ENCODE peak calls at places on chromosome 9, in four cellular contexts. One of them, this sample, is unnamed.

GRCh38 chr9:76725885-76726284 is 38.4 kb upstream of the PCA3 start:
- DNase-seq in GM12878: no peak
- DNase-seq in HCT116: no peak
- DNase-seq in H1: no peak
- DNase-seq in this sample: no peak

GRCh38 chr9:91119147-91119546 is 242.6 kb downstream of the AUH start:
- DNase-seq in H1: no peak
- DNase-seq in HCT116: no peak
- DNase-seq in GM12878: no peak
- DNase-seq in this sample: no peak

GRCh38 chr9:17422994-17423680 is 155.7 kb upstream of the SH3GL2 start:
- DNase-seq in GM12878: no peak
- DNase-seq in HCT116: no peak
- DNase-seq in H1: no peak
- DNase-seq in this sample: no peak

GRCh38 chr9:22969350-22969979 is 522.8 kb downstream of the DMRTA1 start:
- DNase-seq in H1: no peak
- DNase-seq in HCT116: no peak
- DNase-seq in GM12878: no peak
- DNase-seq in this sample: no peak

GRCh38 chr9:90901933-90902332 is 100.3 kb downstream of the SYK start:
- DNase-seq in HCT116: no peak
- DNase-seq in GM12878: no peak
- DNase-seq in H1: no peak
- DNase-seq in this sample: no peak

GRCh38 chr9:89878687-89879086 is 273.9 kb downstream of the GADD45G start:
- DNase-seq in GM12878: no peak
- DNase-seq in HCT116: no peak
- DNase-seq in H1: no peak
- DNase-seq in this sample: no peak

GRCh38 chr9:129414377-129415021 is 206.4 kb downstream of the C9orf50 start:
- DNase-seq in HCT116: no peak
- DNase-seq in H1: no peak
- DNase-seq in GM12878: no peak
- DNase-seq in this sample: no peak

GRCh38 chr9:7266911-7267555 is 509.3 kb downstream of the KDM4C start:
- DNase-seq in H1: no peak
- DNase-seq in HCT116: no peak
- DNase-seq in GM12878: no peak
- DNase-seq in this sample: no peak

GRCh38 chr9:4741365-4742031 is 496 bp upstream of the AK3 start:
- DNase-seq in GM12878: no peak
- DNase-seq in H1: no peak
- DNase-seq in HCT116: no peak
- DNase-seq in this sample: no peak

GRCh38 chr9:72454871-72455471 is 66.4 kb upstream of the TMC1 start:
- DNase-seq in HCT116: no peak
- DNase-seq in H1: peak; percentile 27
- DNase-seq in GM12878: no peak
- DNase-seq in this sample: peak; percentile 75

GRCh38 chr9:122056484-122056883 is 36.6 kb downstream of the TTLL11 start:
- DNase-seq in H1: no peak
- DNase-seq in GM12878: no peak
- DNase-seq in HCT116: no peak
- DNase-seq in this sample: no peak

GRCh38 chr9:749712-750111 is 91.8 kb upstream of the DMRT1 start:
- DNase-seq in HCT116: no peak
- DNase-seq in H1: no peak
- DNase-seq in GM12878: no peak
- DNase-seq in this sample: no peak
- H3K4me1 ChIP-seq in HCT116: no peaks in the 10 kb centered on the region
- H3K4me1 ChIP-seq in H1: no peaks in the 10 kb centered on the region
- H3K4me1 ChIP-seq in GM12878: no peaks in the 10 kb centered on the region
- H3K4me1 ChIP-seq in this sample: no peaks in the 10 kb centered on the region

GRCh38 chr9:134322781-134323241 is 3.4 kb upstream of the RXRA start:
- DNase-seq in GM12878: no peak
- DNase-seq in H1: no peak
- DNase-seq in HCT116: no peak
- DNase-seq in this sample: no peak

GRCh38 chr9:134320916-134321570 is 5.2 kb upstream of the RXRA start:
- DNase-seq in H1: no peak
- DNase-seq in GM12878: no peak
- DNase-seq in HCT116: no peak
- DNase-seq in this sample: no peak

GRCh38 chr9:134321571-134321930 is 4.7 kb upstream of the RXRA start:
- DNase-seq in H1: no peak
- DNase-seq in HCT116: no peak
- DNase-seq in GM12878: no peak
- DNase-seq in this sample: no peak

GRCh38 chr9:134323741-134324358 is 2.4 kb upstream of the RXRA start:
- DNase-seq in H1: no peak
- DNase-seq in GM12878: no peak
- DNase-seq in HCT116: peak; percentile 51
- DNase-seq in this sample: no peak

GRCh38 chr9:134321957-134322741 is 4.1 kb upstream of the RXRA start:
- DNase-seq in H1: no peak
- DNase-seq in GM12878: no peak
- DNase-seq in HCT116: no peak
- DNase-seq in this sample: no peak
- TF ChIP-seq YY1 in H1: no peak
- TF ChIP-seq YY1 in GM12878: no peak
- TF ChIP-seq YY1 in HCT116: no peak
- TF ChIP-seq YY1 in this sample: no peak

DNA sequence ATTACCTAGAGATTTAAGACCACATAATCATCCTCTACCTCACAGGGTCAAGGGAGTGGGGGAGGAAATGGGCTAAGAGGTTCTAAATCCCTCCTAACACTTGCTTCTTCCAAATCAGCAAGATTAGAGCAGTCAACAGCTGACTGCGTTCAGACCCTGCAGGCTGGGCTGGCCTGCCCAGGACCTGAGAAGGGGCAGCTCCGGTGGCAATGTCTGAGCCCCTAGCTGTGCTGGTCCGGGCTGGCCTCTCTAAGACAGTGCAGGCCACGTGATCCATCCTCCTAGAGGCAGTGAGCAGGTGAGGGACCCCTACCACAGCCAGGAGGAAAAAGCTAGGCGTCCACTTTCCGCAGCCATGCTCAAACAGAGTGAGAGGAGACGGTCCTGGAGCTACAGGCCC is at the start of gene KCNV2:
- DNase-seq in HCT116: no peak
- DNase-seq in GM12878: no peak
- DNase-seq in H1: no peak
- DNase-seq in this sample: no peak
- H3K4me1 ChIP-seq in HCT116: no peaks in the 10 kb centered on the region
- H3K4me1 ChIP-seq in GM12878: no peaks in the 10 kb centered on the region
- H3K4me1 ChIP-seq in H1: no peaks in the 10 kb centered on the region
- H3K4me1 ChIP-seq in this sample: no peaks in the 10 kb centered on the region

GRCh38 chr9:25964239-25964638 is 286.0 kb upstream of the TUSC1 start:
- DNase-seq in H1: peak; percentile 31
- DNase-seq in HCT116: peak; percentile 1
- DNase-seq in GM12878: no peak
- DNase-seq in this sample: peak; percentile 72
- TF ChIP-seq YY1 in H1: no peak
- TF ChIP-seq YY1 in HCT116: no peak
- TF ChIP-seq YY1 in GM12878: no peak
- TF ChIP-seq YY1 in this sample: no peak

GRCh38 chr9:99825158-99826046 is 3.7 kb downstream of the NR4A3 start:
- DNase-seq in GM12878: no peak
- DNase-seq in HCT116: no peak
- DNase-seq in H1: no peak
- DNase-seq in this sample: no peak
- H3K4me1 ChIP-seq in GM12878: peaks cover 12% of the 10 kb centered on the region
- H3K4me1 ChIP-seq in HCT116: peaks cover 6% of the 10 kb centered on the region
- H3K4me1 ChIP-seq in H1: peaks cover 21% of the 10 kb centered on the region
- H3K4me1 ChIP-seq in this sample: peaks cover 3% of the 10 kb centered on the region

GRCh38 chr9:83315649-83316048 is 222.6 kb downstream of the FRMD3 start:
- DNase-seq in H1: no peak
- DNase-seq in HCT116: no peak
- DNase-seq in GM12878: no peak
- DNase-seq in this sample: no peak

GRCh38 chr9:83312543-83312942 is 225.7 kb downstream of the FRMD3 start:
- DNase-seq in H1: no peak
- DNase-seq in GM12878: no peak
- DNase-seq in HCT116: no peak
- DNase-seq in this sample: no peak

DNA sequence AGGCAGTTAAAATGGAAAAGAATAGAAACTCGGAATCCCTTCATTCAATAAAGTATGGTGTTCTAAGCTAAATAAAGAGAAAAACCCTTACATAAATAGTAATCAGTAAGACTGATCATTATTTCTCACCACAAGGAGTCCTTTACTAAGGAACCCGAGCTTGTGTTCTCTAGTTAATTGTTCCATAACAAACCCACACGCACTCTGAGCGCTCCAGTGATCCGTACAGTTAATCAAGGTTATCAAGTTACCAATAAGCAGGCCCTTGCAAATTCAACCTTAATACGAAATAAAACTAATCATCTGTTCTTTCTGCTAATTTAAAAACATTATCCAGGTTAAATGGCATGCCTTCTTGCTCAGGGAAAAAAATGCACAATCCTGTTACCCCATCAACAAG is 224.4 kb downstream of the FRMD3 start:
- DNase-seq in HCT116: no peak
- DNase-seq in GM12878: no peak
- DNase-seq in H1: no peak
- DNase-seq in this sample: no peak
- TF ChIP-seq YY1 in HCT116: no peak
- TF ChIP-seq YY1 in GM12878: no peak
- TF ChIP-seq YY1 in H1: no peak
- TF ChIP-seq YY1 in this sample: no peak

GRCh38 chr9:112239708-112240107 is 64.6 kb upstream of the SUSD1 start:
- DNase-seq in HCT116: no peak
- DNase-seq in H1: no peak
- DNase-seq in GM12878: no peak
- DNase-seq in this sample: no peak

GRCh38 chr9:112242147-112242804 is 67.2 kb upstream of the SUSD1 start:
- DNase-seq in H1: no peak
- DNase-seq in HCT116: no peak
- DNase-seq in GM12878: no peak
- DNase-seq in this sample: no peak

GRCh38 chr9:112245126-112245525 is 70.0 kb upstream of the SUSD1 start:
- DNase-seq in HCT116: no peak
- DNase-seq in H1: no peak
- DNase-seq in GM12878: no peak
- DNase-seq in this sample: no peak

GRCh38 chr9:112239284-112239683 is 64.2 kb upstream of the SUSD1 start:
- DNase-seq in GM12878: no peak
- DNase-seq in H1: no peak
- DNase-seq in HCT116: peak; percentile 7
- DNase-seq in this sample: no peak

DNA sequence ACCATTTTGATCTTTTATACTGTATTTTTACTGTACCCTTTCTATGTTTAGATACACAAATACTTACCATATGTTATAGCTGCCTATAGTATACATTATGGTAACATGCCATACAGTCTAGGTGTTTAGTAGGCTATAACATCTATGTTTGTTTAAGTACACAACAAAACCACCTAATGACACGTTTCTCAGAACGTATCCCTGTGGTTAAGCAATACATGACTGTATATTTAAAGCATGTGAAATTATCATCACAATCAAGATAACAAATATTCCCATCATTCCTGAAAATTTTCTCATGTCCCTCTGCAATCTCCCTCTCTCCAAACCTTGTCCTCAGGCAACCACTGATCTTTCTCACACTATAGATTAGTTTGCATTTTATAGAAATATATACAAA is 66.4 kb upstream of the SUSD1 start:
- DNase-seq in HCT116: no peak
- DNase-seq in GM12878: no peak
- DNase-seq in H1: no peak
- DNase-seq in this sample: no peak
- H3K4me1 ChIP-seq in HCT116: peaks cover 13% of the 10 kb centered on the region
- H3K4me1 ChIP-seq in GM12878: no peaks in the 10 kb centered on the region
- H3K4me1 ChIP-seq in H1: no peaks in the 10 kb centered on the region
- H3K4me1 ChIP-seq in this sample: no peaks in the 10 kb centered on the region

This sample was measured in NT2/D1.